ENCODE peak calls at places on chromosomes 7 and 10, in ten cellular contexts. B is activated naive CD8-positive, alpha-beta T cell treated with anti-CD3 and anti-CD28 coated beads, Interleukin-2, amount 50 U/mL, for 24 hours; R is fibroblast of lung; W is T-helper 9 cell; V is activated naive CD4-positive, alpha-beta T cell treated with Interleukin-2 at 50 U/mL for 16 hours; U is EL; K is glutamatergic neuron; X is brain pericyte; I is hippocampal formation; M is NCI-H2081. O is an unnamed sample.

GRCh38 chr7:78752554-78752953 is 700.9 kb downstream of the MAGI2 start:
- DNase-seq in V (no peak), X (no peak), R (no peak), U (no peak), K (no peak), I (no peak), M (no peak), B (no peak), W (no peak), O (no peak)

GRCh38 chr10:79434816-79435215 is 10.6 kb downstream of the ZCCHC24 start:
- DNase-seq in R (peak), I (no peak), K (no peak), M (no peak), X (no peak), W (no peak), U (peak), V (no peak), B (peak), O (no peak)

GRCh38 chr10:110923856-110924493 is 4.6 kb downstream of the SHOC2 start:
- DNase-seq in M (no peak), U (no peak), V (no peak), I (no peak), W (no peak), B (no peak), K (no peak), R (no peak), X (no peak), O (no peak)

GRCh38 chr7:4951903-4952636 is 6.9 kb downstream of the MMD2 start:
- DNase-seq in R (peak), K (no peak), B (no peak), I (no peak), W (no peak), X (no peak), M (no peak), U (no peak), V (no peak), O (no peak)

GRCh38 chr7:2637505-2638223 is 5.9 kb downstream of the TTYH3 start:
- DNase-seq in U (no peak), I (peak), M (no peak), B (no peak), W (no peak), K (peak), V (no peak), X (no peak), R (no peak), O (no peak)

GRCh38 chr7:98526059-98526458 is 91.0 kb upstream of the NPTX2 start:
- DNase-seq in M (no peak), I (no peak), R (no peak), W (no peak), B (no peak), X (no peak), K (no peak), V (no peak), U (no peak), O (no peak)

GRCh38 chr7:23864984-23865383 is 155.0 kb downstream of the STK31 start:
- DNase-seq in B (no peak), W (no peak), V (no peak), R (peak), U (peak), K (no peak), M (no peak), I (no peak), X (no peak), O (no peak)

GRCh38 chr7:129244220-129244619 is 19.4 kb downstream of the AHCYL2 start:
- DNase-seq in W (no peak), U (no peak), V (no peak), X (no peak), B (no peak), M (no peak), R (no peak), K (no peak), I (no peak), O (no peak)

GRCh38 chr10:1061930-1062769 is 6.0 kb downstream of the WDR37 start:
- DNase-seq in M (no peak), B (no peak), W (no peak), V (no peak), R (peak), I (no peak), K (no peak), X (no peak), U (peak), O (no peak)

GRCh38 chr7:33108591-33108930 is 643 bp downstream of the RP9 start:
- DNase-seq in X (no peak), K (peak), M (no peak), I (no peak), B (peak), R (no peak), V (peak), U (peak), W (peak), O (no peak)

GRCh38 chr10:120186506-120186905 is 270.5 kb upstream of the PLPP4 start:
- DNase-seq in R (no peak), W (no peak), V (no peak), K (no peak), M (no peak), B (no peak), I (no peak), X (no peak), U (no peak), O (no peak)

GRCh38 chr7:25979605-25980004 is 172.4 kb upstream of the NFE2L3 start:
- DNase-seq in I (no peak), V (no peak), R (no peak), M (no peak), U (no peak), K (no peak), X (no peak), B (no peak), W (no peak), O (no peak)

GRCh38 chr7:13981070-13981469 is 8.4 kb downstream of the ETV1 start:
- DNase-seq in M (peak), V (no peak), B (no peak), K (no peak), W (no peak), I (no peak), X (peak), R (peak), U (peak), O (peak)

GRCh38 chr7:128410092-128410665 is 397 bp upstream of the IMPDH1 start:
- DNase-seq in R (peak), U (peak), B (peak), X (peak), I (peak), M (peak), W (peak), K (peak), V (peak), O (no peak)

GRCh38 chr10:122301055-122301810 is 30.1 kb downstream of the BTBD16 start:
- DNase-seq in I (no peak), X (no peak), B (no peak), K (no peak), W (no peak), V (no peak), R (peak), M (no peak), U (peak), O (no peak)

GRCh38 chr10:119761106-119761505 is 35.3 kb downstream of the INPP5F start:
- DNase-seq in M (no peak), X (no peak), U (peak), W (no peak), V (no peak), B (no peak), K (no peak), R (peak), I (no peak), O (no peak)

GRCh38 chr10:60627778-60628773 is 150.2 kb upstream of the CDK1 start:
- DNase-seq in U (no peak), K (no peak), M (no peak), W (no peak), X (no peak), B (no peak), I (no peak), V (no peak), R (no peak), O (no peak)

GRCh38 chr10:74924251-74924954 is 98.0 kb downstream of the KAT6B start:
- DNase-seq in V (no peak), B (no peak), X (no peak), R (peak), U (peak), K (no peak), M (no peak), W (no peak), I (no peak), O (no peak)

GRCh38 chr10:31261502-31262311 is 57.3 kb upstream of the ZEB1 start:
- DNase-seq in W (no peak), I (no peak), K (no peak), X (no peak), V (no peak), B (no peak), R (peak), U (peak), M (no peak), O (no peak)

GRCh38 chr10:96651998-96652431 is 65.2 kb upstream of the TM9SF3 start:
- DNase-seq in M (no peak), I (no peak), W (no peak), X (no peak), B (peak), R (no peak), U (no peak), V (peak), K (no peak), O (no peak)

GRCh38 chr10:73076361-73077183 is 20.1 kb downstream of the P4HA1 start:
- DNase-seq in I (peak), V (no peak), X (no peak), W (no peak), K (no peak), M (no peak), B (no peak), R (peak), U (peak), O (peak)

GRCh38 chr7:17986826-17987225 is 40.8 kb downstream of the PRPS1L1 start:
- DNase-seq in I (no peak), U (peak), R (peak), V (no peak), M (no peak), W (no peak), B (no peak), X (no peak), K (no peak), O (no peak)

GRCh38 chr10:124362572-124362971 is 56.2 kb downstream of the OAT start:
- DNase-seq in B (no peak), V (no peak), W (no peak), R (no peak), X (no peak), M (no peak), K (no peak), U (no peak), I (no peak), O (no peak)

GRCh38 chr7:499853-500485 is 19.7 kb downstream of the PDGFA start:
- DNase-seq in M (no peak), W (no peak), R (no peak), V (no peak), I (no peak), X (no peak), U (no peak), K (peak), B (no peak), O (no peak)

GRCh38 chr10:70596110-70596798 is 6.3 kb downstream of the PRF1 start:
- DNase-seq in R (no peak), W (no peak), K (no peak), V (no peak), U (no peak), I (peak), M (no peak), X (no peak), B (no peak), O (no peak)

GRCh38 chr10:81876253-81876731 is 1.3 kb downstream of the NRG3 start:
- DNase-seq in U (no peak), B (no peak), K (peak), W (no peak), X (no peak), I (no peak), V (no peak), R (no peak), M (no peak), O (no peak)

GRCh38 chr10:131970946-131971345 is 10.8 kb downstream of the BNIP3 start:
- DNase-seq in I (no peak), U (no peak), K (no peak), V (no peak), X (no peak), W (no peak), B (no peak), M (no peak), R (no peak), O (no peak)

GRCh38 chr7:47332213-47332612 is 249.7 kb downstream of the TNS3 start:
- DNase-seq in B (no peak), M (no peak), X (no peak), R (no peak), V (no peak), K (no peak), W (no peak), U (no peak), I (no peak), O (no peak)

GRCh38 chr10:7340179-7340874 is 70.5 kb downstream of the SFMBT2 start:
- DNase-seq in B (no peak), V (no peak), X (no peak), I (peak), R (peak), W (no peak), M (no peak), K (no peak), U (no peak), O (no peak)

GRCh38 chr10:102334106-102334505 is 61.4 kb upstream of the NFKB2 start:
- DNase-seq in B (no peak), R (peak), I (no peak), W (no peak), M (no peak), U (no peak), V (no peak), K (no peak), X (no peak), O (no peak)

GRCh38 chr7:157253850-157254249 is 83.0 kb upstream of the DNAJB6 start:
- DNase-seq in M (peak), I (peak), R (no peak), B (no peak), W (no peak), X (no peak), V (no peak), U (no peak), K (no peak), O (no peak)